ENCODE peak calls at places on chromosomes 3 and 15, in nine cellular contexts. B, E, R, C, H, O, D, U and I are unnamed samples. For H3K4me1, the result is how much of the 10 kb centered on the place peaks cover.

GRCh38 chr15:27025411-27026051 is 54.5 kb downstream of the GABRG3 start:
- DNase-seq in B (no peak), E (no peak), R (no peak), C (peak), H (no peak), O (no peak), D (no peak), U (no peak), I (no peak)

GRCh38 chr3:42179110-42179725 is 86.8 kb downstream of the CCK start:
- DNase-seq in B (peak), E (no peak), R (no peak), C (no peak), H (peak), O (no peak), D (no peak), U (peak), I (peak)

GRCh38 chr3:196501316-196502064 is 2.1 kb downstream of the RNF168 start:
- DNase-seq in B (no peak), E (no peak), R (no peak), C (no peak), H (no peak), O (no peak), D (peak), U (no peak), I (no peak)

GRCh38 chr15:100934735-100935134 is 15.6 kb downstream of the LRRK1 start:
- DNase-seq in B (no peak), E (no peak), R (no peak), C (no peak), H (no peak), O (no peak), D (no peak), U (no peak), I (no peak)

GRCh38 chr3:96083610-96084009 is 730.8 kb upstream of the EPHA6 start:
- DNase-seq in B (no peak), E (no peak), R (no peak), C (no peak), H (no peak), O (no peak), D (no peak), U (no peak), I (no peak)

GRCh38 chr3:124586126-124587052 is 143.9 kb upstream of the UMPS start:
- DNase-seq in B (peak), E (no peak), R (no peak), C (no peak), H (no peak), O (no peak), D (no peak), U (no peak), I (no peak)

GRCh38 chr15:51367322-51367976 is 26.0 kb downstream of the GLDN start:
- DNase-seq in B (no peak), E (no peak), R (no peak), C (no peak), H (no peak), O (no peak), D (peak), U (no peak), I (no peak)

GRCh38 chr3:156448300-156448699 is 106.6 kb downstream of the SSR3 start:
- DNase-seq in B (no peak), E (no peak), R (no peak), C (no peak), H (peak), O (no peak), D (peak), U (no peak), I (no peak)

GRCh38 chr3:46670000-46670890 is 23.2 kb downstream of the ALS2CL start:
- DNase-seq in B (peak), E (no peak), R (peak), C (no peak), H (no peak), O (no peak), D (no peak), U (peak), I (no peak)

GRCh38 chr3:174532776-174533175 is 326.4 kb upstream of the NAALADL2 start:
- DNase-seq in B (no peak), E (no peak), R (no peak), C (no peak), H (no peak), O (no peak), D (no peak), U (no peak), I (no peak)

GRCh38 chr3:52175416-52176187 is 21.4 kb upstream of the POC1A start:
- DNase-seq in B (no peak), E (no peak), R (peak), C (no peak), H (no peak), O (no peak), D (no peak), U (no peak), I (no peak)

GRCh38 chr3:52172262-52172757 is 18.1 kb upstream of the POC1A start:
- DNase-seq in B (no peak), E (no peak), R (no peak), C (no peak), H (no peak), O (no peak), D (no peak), U (no peak), I (no peak)

GRCh38 chr3:52171577-52172261 is 17.5 kb upstream of the POC1A start:
- DNase-seq in B (no peak), E (no peak), R (no peak), C (no peak), H (peak), O (no peak), D (no peak), U (no peak), I (no peak)

GRCh38 chr3:52174896-52175295 is 20.7 kb upstream of the POC1A start:
- DNase-seq in B (no peak), E (no peak), R (peak), C (no peak), H (no peak), O (no peak), D (no peak), U (no peak), I (no peak)

GRCh38 chr3:52173101-52173500 is 18.9 kb upstream of the POC1A start:
- DNase-seq in B (no peak), E (no peak), R (peak), C (no peak), H (no peak), O (no peak), D (no peak), U (no peak), I (no peak)
- H3K4me1 ChIP-seq in B (under half), E (under half), R (under half), C (under half), H (under half), O (under half), D (under half), U (under half), I (under half)

GRCh38 chr3:50326182-50326541 is 1.9 kb downstream of the TUSC2 start:
- DNase-seq in B (no peak), E (no peak), R (no peak), C (no peak), H (no peak), O (no peak), D (no peak), U (peak), I (no peak)

GRCh38 chr3:50330330-50330729 is 2.3 kb upstream of the TUSC2 start:
- DNase-seq in B (no peak), E (no peak), R (no peak), C (no peak), H (no peak), O (no peak), D (no peak), U (peak), I (no peak)

GRCh38 chr3:50327129-50327528 is 894 bp downstream of the TUSC2 start:
- DNase-seq in B (peak), E (no peak), R (no peak), C (no peak), H (no peak), O (no peak), D (no peak), U (no peak), I (no peak)

GRCh38 chr3:50325497-50326181 is 2.4 kb downstream of the TUSC2 start:
- DNase-seq in B (no peak), E (no peak), R (no peak), C (no peak), H (no peak), O (no peak), D (no peak), U (no peak), I (no peak)

GRCh38 chr3:50327943-50328691 is at the start of gene TUSC2:
- DNase-seq in B (peak), E (peak), R (peak), C (peak), H (peak), O (peak), D (peak), U (peak), I (peak)
- TF ChIP-seq POLR2A in B (peak), E (peak), R (peak), C (peak), H (no peak), O (peak), D (no peak), U (peak), I (peak)

DNA sequence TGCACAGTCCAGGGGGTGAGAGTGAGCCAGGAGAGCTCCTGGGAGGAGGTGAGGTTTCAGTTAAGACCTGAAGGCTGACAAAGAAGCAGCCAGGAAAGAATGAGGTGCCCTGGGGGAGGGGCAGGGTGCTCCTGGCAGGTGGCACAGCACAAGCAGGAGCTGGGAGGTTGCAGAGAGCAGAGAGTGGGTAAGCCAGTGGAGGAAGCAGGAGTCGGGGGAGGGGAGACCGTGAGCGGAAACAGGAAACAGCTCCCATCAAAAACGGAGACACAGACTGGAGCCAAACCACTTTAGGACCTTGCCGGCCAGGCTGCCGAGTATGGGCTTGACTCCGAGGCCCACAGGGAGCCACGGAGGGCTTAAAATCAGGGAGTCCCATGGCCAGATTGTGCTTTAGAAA is 12.1 kb upstream of the FBLN2 start:
- DNase-seq in B (no peak), E (no peak), R (peak), C (no peak), H (no peak), O (no peak), D (no peak), U (no peak), I (no peak)
- H3K4me1 ChIP-seq in B (under half), E (under half), R (under half), C (under half), H (half or more), O (under half), D (under half), U (under half), I (under half)

DNA sequence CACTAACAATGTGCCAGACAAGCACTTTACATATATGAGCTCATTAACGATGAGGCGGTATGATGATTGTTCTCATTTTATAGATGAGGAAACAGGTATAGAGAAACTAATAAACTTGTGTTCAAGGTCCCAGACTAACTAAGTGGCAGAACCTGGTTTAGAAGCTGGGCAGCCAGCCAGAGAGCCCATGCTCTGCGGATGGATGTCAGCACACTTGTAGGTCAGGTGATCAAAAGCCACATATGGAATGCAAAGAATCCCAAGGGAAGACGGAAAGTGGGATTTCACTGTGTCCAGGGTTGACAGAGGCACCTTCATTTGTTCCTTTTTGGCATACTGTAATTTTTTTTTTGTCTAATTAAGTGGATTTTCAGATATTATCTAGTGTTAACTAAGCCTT is 103.7 kb downstream of the EFL1 start:
- DNase-seq in B (no peak), E (no peak), R (no peak), C (no peak), H (no peak), O (no peak), D (no peak), U (no peak), I (no peak)
- TF ChIP-seq POLR2A in B (no peak), E (no peak), R (no peak), C (no peak), H (no peak), O (no peak), D (no peak), U (no peak), I (no peak)

DNA sequence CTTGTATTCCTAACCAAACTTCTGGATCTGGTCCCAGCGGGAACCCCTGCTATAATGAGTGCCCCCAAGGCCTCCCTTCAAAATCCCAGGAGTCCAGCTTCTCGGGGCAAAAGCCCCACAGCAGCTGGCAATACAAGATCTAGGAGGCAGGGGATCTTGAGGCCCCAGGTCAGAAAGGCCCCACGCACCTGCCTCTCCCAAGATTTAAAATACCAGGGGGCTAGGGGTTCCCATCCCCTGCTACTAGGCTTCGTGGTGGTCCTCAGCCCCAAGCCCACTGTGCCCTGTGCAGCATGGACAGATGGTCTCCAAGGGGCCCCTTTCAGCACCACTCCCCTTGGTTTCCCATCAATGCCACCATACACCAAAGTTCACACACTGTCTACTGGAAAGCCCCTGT is 15.8 kb upstream of the CYP11A1 start:
- DNase-seq in B (no peak), E (no peak), R (peak), C (no peak), H (no peak), O (no peak), D (no peak), U (no peak), I (peak)
- H3K4me1 ChIP-seq in B (under half), E (under half), R (under half), C (under half), H (half or more), O (under half), D (under half), U (under half), I (under half)

DNA sequence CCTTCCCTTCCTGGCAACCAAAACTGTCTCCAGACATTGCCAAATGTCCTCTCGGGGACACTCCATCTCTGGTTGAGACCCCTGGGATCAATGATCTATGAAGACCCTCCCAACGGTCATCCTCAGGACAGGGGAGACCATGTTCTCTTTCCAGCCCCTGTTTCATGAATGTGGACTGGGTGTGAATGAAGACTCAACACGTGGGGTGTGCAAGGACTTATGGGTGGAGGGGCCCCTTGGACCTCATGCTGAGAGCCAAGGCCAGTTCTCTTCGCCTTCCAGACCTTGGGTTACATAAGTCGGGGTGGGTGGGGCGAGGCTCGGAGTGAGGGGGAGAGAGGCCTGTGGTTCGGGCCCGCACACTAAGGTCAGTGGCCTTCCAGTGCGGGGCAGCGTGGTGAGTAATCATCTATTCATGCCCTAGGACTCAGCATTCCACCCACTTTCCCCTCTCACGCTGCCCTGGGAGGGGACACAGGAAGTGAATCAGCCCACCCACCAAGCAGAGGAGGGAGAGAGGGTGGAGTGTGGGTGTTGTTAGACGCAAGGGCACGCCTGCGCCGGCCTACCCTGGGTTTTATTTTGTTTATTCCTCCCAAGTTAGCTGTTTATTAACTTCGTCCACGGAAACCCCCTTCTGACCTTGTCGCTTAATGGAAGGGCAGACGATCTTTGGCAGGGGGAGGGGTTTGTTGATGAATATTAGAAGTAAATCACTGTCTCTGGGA is 6.7 kb downstream of the PAQR5 start:
- DNase-seq in B (no peak), E (no peak), R (no peak), C (no peak), H (peak), O (no peak), D (no peak), U (no peak), I (peak)
- TF ChIP-seq POLR2A in B (no peak), E (no peak), R (no peak), C (no peak), H (no peak), O (no peak), D (no peak), U (no peak), I (no peak)

DNA sequence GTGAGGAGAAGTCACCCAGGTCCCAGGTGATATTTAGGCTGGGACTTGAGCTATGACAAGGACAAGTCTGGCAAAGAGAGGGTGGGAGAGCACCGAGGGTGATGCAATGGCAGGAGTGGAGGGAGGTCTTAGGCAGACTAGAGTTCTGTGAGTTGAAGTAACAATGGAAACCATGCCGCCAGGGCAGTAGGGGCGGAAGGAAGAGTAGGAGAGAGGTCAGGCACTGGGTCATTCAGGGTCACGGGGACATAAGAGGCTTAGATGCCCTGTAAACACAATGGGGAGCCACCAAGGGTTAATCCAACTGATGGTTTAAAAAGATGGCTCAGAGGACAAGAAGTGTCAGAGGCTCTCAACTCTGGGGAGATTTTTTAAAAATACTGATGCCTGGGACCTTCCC is 199.7 kb upstream of the LRTM1 start:
- DNase-seq in B (no peak), E (no peak), R (no peak), C (no peak), H (no peak), O (no peak), D (no peak), U (no peak), I (no peak)
- H3K4me1 ChIP-seq in B (under half), E (under half), R (under half), C (under half), H (under half), O (under half), D (under half), U (under half), I (under half)